ENCODE peak calls at places on chromosomes 13 and 19, in four cellular contexts. F is GM23248; S is CD8-positive, alpha-beta memory T cell; Y is CD4-positive, alpha-beta memory T cell. V is an unnamed sample.
A peak's percentile ranks its signal among the peaks of the same experiment; 100 is the strongest.

GRCh38 chr13:99307648-99308339 is 595 bp upstream of the GPR183 start:
- DNase-seq in F (peak; percentile 91), S (no peak), Y (no peak), V (no peak)

GRCh38 chr13:85806553-85807175 is 7.4 kb upstream of the SLITRK6 start:
- DNase-seq in F (peak; percentile 47), S (no peak), Y (no peak), V (no peak)

GRCh38 chr19:16143399-16144215 is at the start of gene HSH2D:
- DNase-seq in F (no peak), S (peak; percentile 65), Y (peak; percentile 79), V (peak; percentile 88)

GRCh38 chr19:17332677-17333581 is 1.7 kb downstream of the ANO8 start:
- DNase-seq in F (peak; percentile 62), S (no peak), Y (no peak), V (peak; percentile 28)

GRCh38 chr13:33194820-33195692 is 90.5 kb downstream of the STARD13 start:
- DNase-seq in F (peak; percentile 84), S (no peak), Y (no peak), V (no peak)

GRCh38 chr19:1401138-1401888 is at the start of gene GAMT:
- DNase-seq in F (peak; percentile 72), S (peak; percentile 38), Y (peak; percentile 53), V (peak; percentile 43)

GRCh38 chr13:104855581-104855980 is 1679.9 kb downstream of the EFNB2 start:
- DNase-seq in F (no peak), S (no peak), Y (no peak), V (no peak)

GRCh38 chr13:35225582-35225981 is 250.9 kb downstream of the MAB21L1 start:
- DNase-seq in F (no peak), S (no peak), Y (no peak), V (no peak)

GRCh38 chr13:86882835-86883234 is 788.3 kb upstream of the SLITRK5 start:
- DNase-seq in F (no peak), S (no peak), Y (no peak), V (no peak)

GRCh38 chr13:45356966-45357689 is 16.1 kb upstream of the TPT1 start:
- DNase-seq in F (no peak), S (no peak), Y (no peak), V (no peak)

GRCh38 chr13:23579072-23579885 is 9.1 kb downstream of the TNFRSF19 start:
- DNase-seq in F (peak; percentile 95), S (peak; percentile 85), Y (peak; percentile 88), V (peak; percentile 86)

GRCh38 chr19:42206871-42207755 is 10.4 kb downstream of the DEDD2 start:
- DNase-seq in F (peak; percentile 71), S (no peak), Y (no peak), V (no peak)

GRCh38 chr19:7673995-7674667 is 2.8 kb upstream of the MCEMP1 start:
- DNase-seq in F (peak; percentile 74), S (no peak), Y (no peak), V (no peak)

GRCh38 chr13:59487883-59488282 is 675.8 kb downstream of the DIAPH3 start:
- DNase-seq in F (no peak), S (no peak), Y (no peak), V (no peak)

GRCh38 chr13:46079770-46080169 is 25.1 kb downstream of the CPB2 start:
- DNase-seq in F (no peak), S (no peak), Y (no peak), V (no peak)

GRCh38 chr13:73618275-73618865 is 515.8 kb downstream of the KLF12 start:
- DNase-seq in F (no peak), S (no peak), Y (no peak), V (no peak)

GRCh38 chr19:8486661-8487136 is 15.7 kb downstream of the PRAM1 start:
- DNase-seq in F (no peak), S (no peak), Y (no peak), V (no peak)

GRCh38 chr19:39778763-39779162 is at the start of gene LEUTX:
- DNase-seq in F (no peak), S (no peak), Y (no peak), V (no peak)

GRCh38 chr19:38506723-38507550 is 73.4 kb downstream of the RYR1 start:
- DNase-seq in F (peak; percentile 87), S (peak; percentile 83), Y (peak; percentile 94), V (peak; percentile 85)

GRCh38 chr13:64075543-64076271 is 2660.1 kb upstream of the PCDH20 start:
- DNase-seq in F (no peak), S (no peak), Y (no peak), V (no peak)

DNA sequence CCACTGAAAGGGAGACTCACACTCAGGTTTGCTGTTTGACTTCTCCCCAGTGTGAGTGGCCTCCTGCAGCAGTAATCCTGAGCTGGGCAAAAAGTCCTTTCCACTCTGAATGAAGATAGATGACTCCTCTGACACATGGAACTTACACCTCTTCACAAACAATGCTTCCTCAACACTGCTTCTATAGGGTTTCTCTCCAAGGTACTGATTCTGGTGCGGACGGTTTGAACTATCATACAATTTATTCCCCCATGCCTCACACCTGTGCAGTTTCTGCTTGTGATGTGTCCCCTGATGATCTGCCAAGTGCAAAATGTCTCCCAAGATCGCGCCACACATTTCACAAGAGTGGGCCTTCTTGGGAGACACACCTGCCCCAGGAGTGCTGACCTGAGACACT is 7.6 kb downstream of the ZNF418 start:
- DNase-seq in F (no peak), S (no peak), Y (no peak), V (no peak)
- H3K9me3 ChIP-seq in F (no peaks in the 10 kb centered on the region), S (peaks cover 34% of the 10 kb centered on the region), Y (peaks cover 19% of the 10 kb centered on the region), V (peaks cover 23% of the 10 kb centered on the region)

DNA sequence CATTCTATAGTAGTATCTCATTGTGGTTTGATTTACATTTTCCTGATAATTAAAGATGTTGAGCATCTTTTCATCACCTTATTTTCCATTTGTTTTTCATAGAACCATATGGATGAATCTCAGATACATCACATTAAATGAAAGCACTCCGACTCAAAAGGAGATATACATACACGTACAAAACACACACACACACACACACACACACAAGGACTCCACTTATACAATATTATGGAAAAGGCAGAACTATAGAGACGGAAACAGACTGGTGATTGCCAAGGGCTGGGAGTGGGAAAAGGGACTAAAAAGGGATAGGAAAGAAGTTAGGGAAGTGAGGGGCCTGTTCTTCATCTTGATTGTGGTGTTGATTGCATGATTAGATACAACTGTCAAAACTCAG is 24.3 kb downstream of the ZNF585A start:
- DNase-seq in F (no peak), S (no peak), Y (no peak), V (no peak)
- H3K9me3 ChIP-seq in F (no peaks in the 10 kb centered on the region), S (peaks cover 46% of the 10 kb centered on the region), Y (peaks cover 57% of the 10 kb centered on the region), V (peaks cover 49% of the 10 kb centered on the region)

GRCh38 chr19:22257381-22257780 is 28.9 kb upstream of the ZNF729 start:
- DNase-seq in F (no peak), S (no peak), Y (no peak), V (no peak)

GRCh38 chr19:22263121-22263520 is 23.1 kb upstream of the ZNF729 start:
- DNase-seq in F (no peak), S (no peak), Y (no peak), V (no peak)

GRCh38 chr19:22260499-22260898 is 25.7 kb upstream of the ZNF729 start:
- DNase-seq in F (no peak), S (no peak), Y (no peak), V (no peak)

GRCh38 chr19:22257916-22258315 is 28.3 kb upstream of the ZNF729 start:
- DNase-seq in F (no peak), S (no peak), Y (no peak), V (no peak)

GRCh38 chr19:22261596-22261995 is 24.6 kb upstream of the ZNF729 start:
- DNase-seq in F (no peak), S (no peak), Y (no peak), V (no peak)
- H3K9me3 ChIP-seq in F (no peaks in the 10 kb centered on the region), S (no peaks in the 10 kb centered on the region), Y (peaks cover 9% of the 10 kb centered on the region), V (no peaks in the 10 kb centered on the region)

GRCh38 chr19:36526581-36526980 is 1.5 kb downstream of the ZNF260 start:
- DNase-seq in F (peak; percentile 48), S (no peak), Y (no peak), V (no peak)

GRCh38 chr19:36528921-36529518 is 949 bp upstream of the ZNF260 start:
- DNase-seq in F (peak; percentile 20), S (peak; percentile 27), Y (no peak), V (peak; percentile 7)

GRCh38 chr19:36524617-36525016 is 3.5 kb downstream of the ZNF260 start:
- DNase-seq in F (no peak), S (no peak), Y (no peak), V (no peak)

GRCh38 chr19:36528194-36528920 is at the start of gene ZNF260:
- DNase-seq in F (peak; percentile 98), S (peak; percentile 87), Y (peak; percentile 92), V (peak; percentile 85)

DNA sequence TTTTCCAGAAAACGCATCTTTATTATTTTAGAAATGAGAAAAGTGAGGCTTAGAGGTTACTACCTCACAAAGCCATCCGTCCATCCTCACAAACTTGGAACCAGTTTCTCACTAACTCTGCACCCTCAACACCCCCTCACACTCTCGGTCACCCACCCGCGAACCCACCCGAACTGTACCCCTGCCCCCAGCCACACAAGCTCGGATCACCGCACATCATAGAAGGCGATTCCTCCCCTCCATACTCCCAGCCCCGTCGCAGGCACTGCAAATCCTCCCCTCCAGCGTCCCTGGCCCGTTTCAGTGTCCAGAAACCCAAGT is 238 bp downstream of the ZNF260 start:
- DNase-seq in F (no peak), S (no peak), Y (no peak), V (no peak)
- H3K9me3 ChIP-seq in F (no peaks in the 10 kb centered on the region), S (peaks cover 8% of the 10 kb centered on the region), Y (peaks cover 24% of the 10 kb centered on the region), V (peaks cover 14% of the 10 kb centered on the region)

GRCh38 chr13:21539687-21540086 is 64.3 kb downstream of the MICU2 start:
- DNase-seq in F (no peak), S (no peak), Y (no peak), V (no peak)
- H3K9me3 ChIP-seq in F (no peaks in the 10 kb centered on the region), S (no peaks in the 10 kb centered on the region), Y (no peaks in the 10 kb centered on the region), V (no peaks in the 10 kb centered on the region)

GRCh38 chr13:113538689-113539058 is 45.9 kb upstream of the TFDP1 start:
- DNase-seq in F (no peak), S (no peak), Y (no peak), V (no peak)
- H3K9me3 ChIP-seq in F (no peaks in the 10 kb centered on the region), S (no peaks in the 10 kb centered on the region), Y (no peaks in the 10 kb centered on the region), V (no peaks in the 10 kb centered on the region)

GRCh38 chr13:110960219-110960618 is 45.4 kb upstream of the ANKRD10 start:
- DNase-seq in F (no peak), S (no peak), Y (no peak), V (no peak)
- H3K9me3 ChIP-seq in F (no peaks in the 10 kb centered on the region), S (no peaks in the 10 kb centered on the region), Y (peaks cover under 1% of the 10 kb centered on the region), V (no peaks in the 10 kb centered on the region)

GRCh38 chr19:54600228-54600627 is 6.8 kb downstream of the LILRA1 start:
- DNase-seq in F (no peak), S (no peak), Y (no peak), V (no peak)

GRCh38 chr19:54594737-54595136 is 1.3 kb downstream of the LILRA1 start:
- DNase-seq in F (no peak), S (no peak), Y (no peak), V (no peak)
- H3K9me3 ChIP-seq in F (no peaks in the 10 kb centered on the region), S (no peaks in the 10 kb centered on the region), Y (no peaks in the 10 kb centered on the region), V (no peaks in the 10 kb centered on the region)